ENCODE peak calls at places on chromosome 3, in seven cellular contexts. P, O, G, V, M, B and C are unnamed samples.

GRCh38 chr3:193921480-193921879 is 214.5 kb upstream of the HES1 start:
- DNase-seq in P (no peak), O (no peak), G (no peak), V (no peak), M (no peak), B (no peak), C (no peak)

GRCh38 chr3:114686624-114687023 is 392.8 kb downstream of the TIGIT start:
- DNase-seq in P (no peak), O (no peak), G (no peak), V (peak; percentile 2), M (no peak), B (no peak), C (no peak)

GRCh38 chr3:23611737-23612295 is 193.9 kb upstream of the UBE2E1 start:
- DNase-seq in P (peak; percentile 90), O (no peak), G (peak; percentile 53), V (peak; percentile 63), M (peak; percentile 90), B (peak; percentile 57), C (no peak)

GRCh38 chr3:84666468-84666867 is 292.3 kb upstream of the CADM2 start:
- DNase-seq in P (no peak), O (no peak), G (no peak), V (no peak), M (no peak), B (no peak), C (no peak)

GRCh38 chr3:129558076-129558771 is 15.2 kb downstream of the H1-8 start:
- DNase-seq in P (no peak), O (no peak), G (no peak), V (no peak), M (no peak), B (no peak), C (no peak)

GRCh38 chr3:144287001-144287400 is 315.4 kb downstream of the DIPK2A start:
- DNase-seq in P (no peak), O (no peak), G (no peak), V (no peak), M (no peak), B (no peak), C (no peak)

GRCh38 chr3:149386299-149386606 is 8.8 kb upstream of the TM4SF1 start:
- DNase-seq in P (no peak), O (no peak), G (no peak), V (no peak), M (no peak), B (no peak), C (no peak)

GRCh38 chr3:142279965-142280590 is 54.7 kb upstream of the GK5 start:
- DNase-seq in P (peak; percentile 71), O (peak; percentile 73), G (peak; percentile 41), V (peak; percentile 66), M (no peak), B (peak; percentile 38), C (peak; percentile 30)

GRCh38 chr3:39849992-39850706 is 40.7 kb downstream of the MYRIP start:
- DNase-seq in P (no peak), O (no peak), G (no peak), V (no peak), M (no peak), B (no peak), C (no peak)

GRCh38 chr3:140717915-140718314 is 40.1 kb downstream of the TRIM42 start:
- DNase-seq in P (no peak), O (no peak), G (no peak), V (no peak), M (no peak), B (no peak), C (no peak)

GRCh38 chr3:15645246-15645645 is 43.7 kb downstream of the BTD start:
- DNase-seq in P (no peak), O (no peak), G (no peak), V (peak; percentile 54), M (no peak), B (no peak), C (no peak)

GRCh38 chr3:30750967-30751366 is 143.5 kb downstream of the GADL1 start:
- DNase-seq in P (no peak), O (no peak), G (no peak), V (no peak), M (no peak), B (no peak), C (no peak)

GRCh38 chr3:120793601-120794000 is 51.1 kb downstream of the GTF2E1 start:
- DNase-seq in P (no peak), O (no peak), G (no peak), V (peak; percentile 32), M (no peak), B (no peak), C (no peak)

GRCh38 chr3:19348929-19349564 is 200.7 kb downstream of the KCNH8 start:
- DNase-seq in P (no peak), O (peak; percentile 20), G (no peak), V (no peak), M (no peak), B (no peak), C (no peak)

GRCh38 chr3:193502871-193503270 is 51.8 kb downstream of the ATP13A4 start:
- DNase-seq in P (no peak), O (no peak), G (no peak), V (no peak), M (no peak), B (no peak), C (no peak)

GRCh38 chr3:16132926-16133325 is 41.6 kb upstream of the GALNT15 start:
- DNase-seq in P (no peak), O (no peak), G (no peak), V (no peak), M (no peak), B (no peak), C (no peak)

GRCh38 chr3:142029791-142030190 is 119.6 kb downstream of the TFDP2 start:
- DNase-seq in P (no peak), O (no peak), G (no peak), V (no peak), M (no peak), B (no peak), C (no peak)

GRCh38 chr3:184685646-184686045 is 26.2 kb downstream of the MAGEF1 start:
- DNase-seq in P (no peak), O (peak; percentile 28), G (no peak), V (no peak), M (no peak), B (no peak), C (no peak)

GRCh38 chr3:64063207-64063981 is 40.1 kb upstream of the PSMD6 start:
- DNase-seq in P (no peak), O (no peak), G (no peak), V (no peak), M (no peak), B (no peak), C (no peak)

GRCh38 chr3:132134611-132135010 is 99.8 kb upstream of the CPNE4 start:
- DNase-seq in P (no peak), O (no peak), G (no peak), V (peak; percentile 92), M (no peak), B (no peak), C (no peak)

GRCh38 chr3:132038198-132038825 is 3.5 kb upstream of the CPNE4 start:
- DNase-seq in P (no peak), O (peak; percentile 52), G (no peak), V (peak; percentile 17), M (no peak), B (no peak), C (no peak)

GRCh38 chr3:16842710-16843270 is 42.0 kb upstream of the PLCL2 start:
- DNase-seq in P (no peak), O (no peak), G (no peak), V (no peak), M (no peak), B (no peak), C (no peak)

GRCh38 chr3:71859128-71859519 is 74.2 kb upstream of the PROK2 start:
- DNase-seq in P (no peak), O (peak; percentile 55), G (no peak), V (peak; percentile 8), M (no peak), B (no peak), C (no peak)

GRCh38 chr3:176561826-176562225 is 635.5 kb downstream of the TBL1XR1 start:
- DNase-seq in P (no peak), O (no peak), G (no peak), V (no peak), M (no peak), B (no peak), C (no peak)

GRCh38 chr3:16448691-16449090 is 64.8 kb downstream of the RFTN1 start:
- DNase-seq in P (peak; percentile 86), O (no peak), G (peak; percentile 31), V (peak; percentile 59), M (no peak), B (peak; percentile 54), C (no peak)

GRCh38 chr3:183080628-183081027 is 18.7 kb downstream of the MCCC1 start:
- DNase-seq in P (no peak), O (no peak), G (no peak), V (no peak), M (no peak), B (no peak), C (no peak)

GRCh38 chr3:183087184-183087583 is 12.1 kb downstream of the MCCC1 start:
- DNase-seq in P (no peak), O (no peak), G (no peak), V (no peak), M (no peak), B (no peak), C (no peak)

GRCh38 chr3:183082355-183082915 is 16.9 kb downstream of the MCCC1 start:
- DNase-seq in P (no peak), O (no peak), G (no peak), V (no peak), M (peak; percentile 40), B (no peak), C (no peak)

GRCh38 chr3:183085634-183086390 is 13.5 kb downstream of the MCCC1 start:
- DNase-seq in P (no peak), O (peak; percentile 47), G (no peak), V (no peak), M (no peak), B (no peak), C (no peak)

GRCh38 chr3:183081459-183082183 is 17.7 kb downstream of the MCCC1 start:
- DNase-seq in P (no peak), O (no peak), G (no peak), V (no peak), M (no peak), B (no peak), C (no peak)
- TF ChIP-seq POLR2AphosphoS5 in P (no peak), O (no peak), G (no peak), V (no peak), M (no peak), B (no peak), C (no peak)

GRCh38 chr3:58621086-58621830 is 44.1 kb upstream of the FAM107A start:
- DNase-seq in P (no peak), O (no peak), G (no peak), V (no peak), M (no peak), B (no peak), C (no peak)
- TF ChIP-seq POLR2AphosphoS5 in P (no peak), O (no peak), G (no peak), V (no peak), M (no peak), B (no peak), C (no peak)

DNA sequence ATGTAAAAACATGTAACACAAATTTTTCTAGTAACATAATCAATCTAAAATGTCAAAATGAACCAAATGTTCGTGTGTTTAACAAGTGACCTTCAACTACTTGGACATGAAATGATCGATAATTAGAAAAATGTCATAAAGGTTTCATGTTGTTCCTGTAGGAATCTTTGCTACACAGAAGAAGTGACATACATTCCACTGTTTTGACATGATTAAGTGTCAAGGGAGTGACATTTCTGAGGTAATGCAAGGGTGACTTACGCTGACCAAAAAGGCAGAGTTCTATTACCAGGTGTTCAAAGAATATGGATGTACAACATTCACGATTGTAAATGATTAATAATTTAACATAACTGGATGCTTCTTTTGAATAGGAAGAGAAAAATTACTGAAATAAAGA is 131.1 kb upstream of the ROBO1 start:
- DNase-seq in P (no peak), O (no peak), G (no peak), V (no peak), M (no peak), B (no peak), C (no peak)
- TF ChIP-seq POLR2AphosphoS5 in P (no peak), O (no peak), G (no peak), V (no peak), M (no peak), B (no peak), C (no peak)

GRCh38 chr3:133892546-133893231 is 3.0 kb downstream of the RAB6B start:
- DNase-seq in P (no peak), O (no peak), G (no peak), V (no peak), M (no peak), B (no peak), C (no peak)
- TF ChIP-seq POLR2AphosphoS5 in P (no peak), O (no peak), G (no peak), V (no peak), M (no peak), B (no peak), C (no peak)